ENCODE peak calls at places on chromosomes 5 and 9, in five cellular contexts. R, D, M, F and J are unnamed samples.
A peak's percentile ranks its signal among the peaks of the same experiment; 100 is the strongest.

GRCh38 chr9:136268318-136268717 is 22.7 kb upstream of the QSOX2 start:
- DNase-seq in R (no peak), D (peak; percentile 32), M (no peak), F (no peak), J (no peak)

GRCh38 chr5:115816226-115817042 is at the start of gene CDO1:
- DNase-seq in R (peak; percentile 25), D (peak; percentile 69), M (peak; percentile 49), F (peak; percentile 59), J (no peak)

GRCh38 chr5:144196612-144197011 is 25.9 kb downstream of the KCTD16 start:
- DNase-seq in R (no peak), D (no peak), M (no peak), F (no peak), J (no peak)

GRCh38 chr5:90792725-90793124 is 234.1 kb downstream of the ADGRV1 start:
- DNase-seq in R (peak; percentile 9), D (no peak), M (no peak), F (no peak), J (no peak)

GRCh38 chr5:153094333-153094732 is 396.1 kb upstream of the GRIA1 start:
- DNase-seq in R (no peak), D (no peak), M (no peak), F (no peak), J (no peak)

GRCh38 chr9:19782005-19782404 is 6.8 kb downstream of the SLC24A2 start:
- DNase-seq in R (peak; percentile 44), D (peak; percentile 54), M (no peak), F (no peak), J (no peak)

GRCh38 chr5:6765612-6766525 is 52.6 kb downstream of the TENT4A start:
- DNase-seq in R (peak; percentile 91), D (peak; percentile 71), M (peak; percentile 87), F (peak; percentile 63), J (peak; percentile 68)

GRCh38 chr5:374631-375335 is 53.3 kb downstream of the AHRR start:
- DNase-seq in R (no peak), D (no peak), M (no peak), F (no peak), J (no peak)

GRCh38 chr9:99368341-99369326 is 146.6 kb downstream of the SEC61B start:
- DNase-seq in R (no peak), D (no peak), M (no peak), F (peak; percentile 83), J (peak; percentile 35)

GRCh38 chr5:113546711-113547159 is 33.2 kb downstream of the YTHDC2 start:
- DNase-seq in R (peak; percentile 62), D (peak; percentile 16), M (no peak), F (peak; percentile 79), J (no peak)

GRCh38 chr5:118808441-118808840 is 179.9 kb downstream of the DTWD2 start:
- DNase-seq in R (no peak), D (no peak), M (no peak), F (no peak), J (no peak)

GRCh38 chr5:176700239-176700847 is 53.1 kb downstream of the TSPAN17 start:
- DNase-seq in R (peak; percentile 12), D (no peak), M (no peak), F (no peak), J (no peak)

GRCh38 chr5:3394046-3394597 is 201.5 kb upstream of the IRX1 start:
- DNase-seq in R (no peak), D (no peak), M (no peak), F (no peak), J (no peak)

GRCh38 chr9:97802276-97802675 is 50.8 kb upstream of the FOXE1 start:
- DNase-seq in R (peak; percentile 92), D (peak; percentile 74), M (no peak), F (peak; percentile 68), J (no peak)

GRCh38 chr5:627840-628239 is 15.7 kb downstream of the CEP72 start:
- DNase-seq in R (no peak), D (no peak), M (no peak), F (no peak), J (no peak)

GRCh38 chr5:62649025-62649424 is 70.4 kb downstream of the LRRC70 start:
- DNase-seq in R (no peak), D (no peak), M (no peak), F (no peak), J (no peak)

GRCh38 chr9:127522727-127523126 is 71.4 kb downstream of the LRSAM1 start:
- DNase-seq in R (peak; percentile 85), D (no peak), M (peak; percentile 74), F (no peak), J (no peak)

GRCh38 chr9:125747765-125748510 is 765 bp downstream of the PBX3 start:
- DNase-seq in R (peak; percentile 30), D (peak; percentile 49), M (peak; percentile 62), F (no peak), J (peak; percentile 56)

GRCh38 chr9:38309324-38310195 is 82.9 kb upstream of the ALDH1B1 start:
- DNase-seq in R (no peak), D (peak; percentile 25), M (no peak), F (peak; percentile 17), J (no peak)

GRCh38 chr9:26746357-26747072 is 146.1 kb downstream of the CAAP1 start:
- DNase-seq in R (peak; percentile 76), D (peak; percentile 61), M (no peak), F (peak; percentile 13), J (peak; percentile 76)

GRCh38 chr9:15231788-15232635 is 75.0 kb downstream of the TTC39B start:
- DNase-seq in R (peak; percentile 48), D (peak; percentile 17), M (no peak), F (no peak), J (peak; percentile 47)

GRCh38 chr9:134433101-134433500 is 106.8 kb downstream of the RXRA start:
- DNase-seq in R (peak; percentile 68), D (no peak), M (no peak), F (peak; percentile 20), J (no peak)

GRCh38 chr9:120931278-120932085 is 4.9 kb upstream of the TRAF1 start:
- DNase-seq in R (peak; percentile 70), D (no peak), M (no peak), F (peak; percentile 75), J (peak; percentile 95)

GRCh38 chr5:106882035-106882434 is 788.7 kb downstream of the EFNA5 start:
- DNase-seq in R (no peak), D (no peak), M (no peak), F (no peak), J (no peak)

GRCh38 chr5:81147970-81148571 is 85.1 kb upstream of the CKMT2 start:
- DNase-seq in R (no peak), D (no peak), M (no peak), F (no peak), J (no peak)

GRCh38 chr9:77759391-77759790 is 111.3 kb upstream of the GNA14 start:
- DNase-seq in R (no peak), D (no peak), M (no peak), F (no peak), J (no peak)

GRCh38 chr5:84265739-84266464 is 118.8 kb downstream of the EDIL3 start:
- DNase-seq in R (no peak), D (no peak), M (no peak), F (no peak), J (no peak)

GRCh38 chr5:109830955-109831502 is 141.3 kb downstream of the MAN2A1 start:
- DNase-seq in R (no peak), D (no peak), M (no peak), F (peak; percentile 76), J (no peak)

GRCh38 chr9:132806723-132807421 is 71.2 kb downstream of the AK8 start:
- DNase-seq in R (peak; percentile 41), D (peak; percentile 29), M (no peak), F (no peak), J (no peak)

GRCh38 chr5:166165600-166165999 is 2125.8 kb upstream of the WWC1 start:
- DNase-seq in R (peak; percentile 6), D (peak; percentile 50), M (no peak), F (no peak), J (no peak)

GRCh38 chr9:129245276-129245675 is 67.2 kb upstream of the IER5L start:
- DNase-seq in R (peak; percentile 47), D (no peak), M (peak; percentile 37), F (peak; percentile 46), J (no peak)

GRCh38 chr5:74765929-74766328 is 988 bp downstream of the GFM2 start:
- DNase-seq in R (no peak), D (no peak), M (no peak), F (no peak), J (no peak)

GRCh38 chr5:74766348-74766886 is 500 bp downstream of the GFM2 start:
- DNase-seq in R (peak; percentile 77), D (peak; percentile 32), M (no peak), F (peak; percentile 64), J (no peak)

GRCh38 chr5:74763504-74763903 is 3.4 kb downstream of the GFM2 start:
- DNase-seq in R (peak; percentile 36), D (no peak), M (no peak), F (peak; percentile 1), J (no peak)

GRCh38 chr5:74766887-74767578 is at the start of the genes GFM2 and NSA2:
- DNase-seq in R (peak; percentile 97), D (peak; percentile 95), M (peak; percentile 92), F (peak; percentile 94), J (peak; percentile 95)

DNA sequence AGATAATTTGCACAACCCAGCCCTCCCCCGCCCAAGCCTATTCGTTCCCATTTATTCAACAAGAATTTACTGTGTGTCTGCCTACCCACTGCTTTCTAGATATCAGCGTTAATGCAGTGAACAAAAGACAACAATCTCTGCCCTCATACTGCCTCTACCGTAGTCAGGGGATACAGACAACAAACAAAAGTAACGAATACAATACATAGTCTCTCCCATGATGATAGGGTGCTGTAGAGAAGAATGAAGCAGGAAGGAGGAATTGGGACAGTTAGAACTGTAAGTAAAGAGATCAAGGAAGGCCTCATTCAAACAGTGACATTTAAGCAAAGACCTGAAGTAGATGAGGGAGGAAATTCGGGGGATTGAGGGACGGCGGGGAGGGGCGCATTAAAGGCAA is 1.7 kb downstream of the GFM2 start:
- DNase-seq in R (peak; percentile 35), D (no peak), M (no peak), F (no peak), J (no peak)
- H3K4me3 ChIP-seq in R (peak overlapping the region; percentile 3), D (no peak overlapping the region), M (no peak overlapping the region), F (no peak overlapping the region), J (no peak overlapping the region)

GRCh38 chr5:149410721-149411432 is 31.8 kb upstream of the IL17B start:
- DNase-seq in R (no peak), D (no peak), M (no peak), F (peak; percentile 16), J (no peak)
- H3K4me3 ChIP-seq in R (no peak overlapping the region), D (no peak overlapping the region), M (no peak overlapping the region), F (peak overlapping the region; percentile 63), J (no peak overlapping the region)

GRCh38 chr9:69380811-69381210 is 55.8 kb downstream of the ENTREP1 start:
- DNase-seq in R (peak; percentile 53), D (no peak), M (no peak), F (peak; percentile 56), J (no peak)
- H3K4me3 ChIP-seq in R (no peak overlapping the region), D (no peak overlapping the region), M (no peak overlapping the region), F (no peak overlapping the region), J (no peak overlapping the region)

GRCh38 chr5:88885043-88885442 is 2.1 kb upstream of the MEF2C start:
- DNase-seq in R (no peak), D (no peak), M (no peak), F (no peak), J (no peak)

GRCh38 chr5:88886252-88886651 is 3.3 kb upstream of the MEF2C start:
- DNase-seq in R (no peak), D (no peak), M (no peak), F (no peak), J (no peak)

GRCh38 chr5:88888291-88888690 is 5.3 kb upstream of the MEF2C start:
- DNase-seq in R (no peak), D (no peak), M (no peak), F (no peak), J (no peak)

GRCh38 chr5:88888799-88889164 is 5.8 kb upstream of the MEF2C start:
- DNase-seq in R (no peak), D (no peak), M (no peak), F (no peak), J (no peak)

GRCh38 chr5:88886756-88887741 is 4.1 kb upstream of the MEF2C start:
- DNase-seq in R (no peak), D (no peak), M (no peak), F (no peak), J (peak; percentile 75)
- H3K4me3 ChIP-seq in R (no peak overlapping the region), D (no peak overlapping the region), M (no peak overlapping the region), F (no peak overlapping the region), J (peak overlapping the region; percentile 94)